ENCODE peak calls at places on chromosome 4, in eight cellular contexts. S is ACHN; C is DMS 273 treated with DMSO at 0.1 percent for 48 hours; X is myocyte; B is fibroblast of lung; Q is fibroblast of mammary gland; L is CD4-positive, alpha-beta memory T cell; A is lower leg skin. N is an unnamed sample.

GRCh38 chr4:113758361-113758760 is 3.2 kb downstream of the CAMK2D start:
- DNase-seq in S (peak; percentile 9), C (no peak), X (no peak), B (peak; percentile 87), Q (peak; percentile 21), L (no peak), A (no peak), N (peak; percentile 42)

GRCh38 chr4:107034091-107034698 is 1.9 kb downstream of the DKK2 start:
- DNase-seq in S (no peak), C (no peak), X (peak; percentile 68), B (peak; percentile 41), Q (peak; percentile 40), L (no peak), A (peak; percentile 22), N (no peak)

GRCh38 chr4:26459054-26459755 is 31.1 kb downstream of the CCKAR start:
- DNase-seq in S (peak; percentile 60), C (peak; percentile 10), X (peak; percentile 59), B (peak; percentile 80), Q (peak; percentile 78), L (no peak), A (no peak), N (peak; percentile 65)

GRCh38 chr4:183375156-183375555 is 52.9 kb upstream of the CLDN24 start:
- DNase-seq in S (no peak), C (no peak), X (peak; percentile 33), B (no peak), Q (no peak), L (no peak), A (no peak), N (no peak)

GRCh38 chr4:139665690-139666529 is at the start of gene MGST2:
- DNase-seq in S (peak; percentile 55), C (peak; percentile 32), X (peak; percentile 73), B (peak; percentile 80), Q (peak; percentile 59), L (peak; percentile 31), A (peak; percentile 69), N (peak; percentile 58)

GRCh38 chr4:74370912-74371311 is 6.0 kb downstream of the EREG start:
- DNase-seq in S (peak; percentile 77), C (no peak), X (peak; percentile 63), B (peak; percentile 39), Q (peak; percentile 74), L (peak; percentile 50), A (no peak), N (peak; percentile 77)

GRCh38 chr4:139568206-139568969 is 12.4 kb upstream of the SETD7 start:
- DNase-seq in S (no peak), C (peak; percentile 28), X (peak; percentile 94), B (no peak), Q (no peak), L (no peak), A (no peak), N (no peak)

GRCh38 chr4:174156239-174156826 is 127.1 kb downstream of the FBXO8 start:
- DNase-seq in S (peak; percentile 68), C (no peak), X (peak; percentile 78), B (peak; percentile 13), Q (peak; percentile 76), L (no peak), A (no peak), N (peak; percentile 49)

GRCh38 chr4:61440306-61440705 is 240.2 kb downstream of the ADGRL3 start:
- DNase-seq in S (no peak), C (peak; percentile 14), X (peak; percentile 76), B (no peak), Q (no peak), L (no peak), A (no peak), N (no peak)

GRCh38 chr4:54959656-54960055 is 165.7 kb downstream of the KDR start:
- DNase-seq in S (no peak), C (no peak), X (peak; percentile 58), B (peak; percentile 87), Q (peak; percentile 56), L (no peak), A (no peak), N (no peak)

GRCh38 chr4:155042014-155042413 is 166.4 kb upstream of the NPY2R start:
- DNase-seq in S (no peak), C (no peak), X (no peak), B (no peak), Q (no peak), L (no peak), A (no peak), N (no peak)

GRCh38 chr4:186015212-186015817 is 53.6 kb upstream of the TLR3 start:
- DNase-seq in S (peak; percentile 3), C (no peak), X (peak; percentile 19), B (no peak), Q (no peak), L (no peak), A (no peak), N (peak; percentile 7)

GRCh38 chr4:3207531-3208037 is 41.4 kb upstream of the MSANTD1 start:
- DNase-seq in S (no peak), C (no peak), X (no peak), B (no peak), Q (peak; percentile 69), L (no peak), A (no peak), N (no peak)

GRCh38 chr4:150931005-150931404 is 84.1 kb downstream of the LRBA start:
- DNase-seq in S (no peak), C (no peak), X (no peak), B (no peak), Q (no peak), L (no peak), A (no peak), N (no peak)

GRCh38 chr4:153634737-153635353 is 49.2 kb upstream of the TLR2 start:
- DNase-seq in S (peak; percentile 31), C (no peak), X (peak; percentile 23), B (peak; percentile 17), Q (peak; percentile 56), L (no peak), A (no peak), N (peak; percentile 48)

GRCh38 chr4:185020863-185021761 is 2.8 kb downstream of the HELT start:
- DNase-seq in S (no peak), C (no peak), X (no peak), B (no peak), Q (no peak), L (no peak), A (no peak), N (no peak)

GRCh38 chr4:187770345-187770744 is 225.2 kb upstream of the ZFP42 start:
- DNase-seq in S (no peak), C (no peak), X (no peak), B (no peak), Q (no peak), L (no peak), A (no peak), N (no peak)

GRCh38 chr4:169582706-169583105 is 29.7 kb downstream of the NEK1 start:
- DNase-seq in S (no peak), C (no peak), X (no peak), B (peak; percentile 29), Q (peak; percentile 49), L (no peak), A (no peak), N (no peak)

GRCh38 chr4:188399834-188400233 is 260.6 kb downstream of the TRIML1 start:
- DNase-seq in S (no peak), C (no peak), X (no peak), B (no peak), Q (no peak), L (no peak), A (no peak), N (no peak)

GRCh38 chr4:2290974-2291704 is 29.2 kb upstream of the MXD4 start:
- DNase-seq in S (no peak), C (no peak), X (no peak), B (no peak), Q (no peak), L (peak; percentile 92), A (no peak), N (no peak)

GRCh38 chr4:86935833-86936721 is 1.3 kb downstream of the AFF1 start:
- DNase-seq in S (peak; percentile 85), C (no peak), X (peak; percentile 35), B (peak; percentile 78), Q (peak; percentile 70), L (peak; percentile 90), A (peak; percentile 80), N (peak; percentile 77)

GRCh38 chr4:15234101-15234500 is 193.7 kb upstream of the C1QTNF7 start:
- DNase-seq in S (no peak), C (no peak), X (peak; percentile 51), B (peak; percentile 87), Q (peak; percentile 94), L (no peak), A (no peak), N (peak; percentile 57)

GRCh38 chr4:76301775-76302162 is 4.8 kb upstream of the STBD1 start:
- DNase-seq in S (peak; percentile 12), C (no peak), X (no peak), B (peak; percentile 3), Q (no peak), L (no peak), A (no peak), N (no peak)

GRCh38 chr4:168264903-168265302 is 53.6 kb downstream of the DDX60 start:
- DNase-seq in S (no peak), C (peak; percentile 31), X (peak; percentile 89), B (no peak), Q (no peak), L (no peak), A (no peak), N (no peak)

GRCh38 chr4:7546809-7547367 is 112.2 kb upstream of the PSAPL1 start:
- DNase-seq in S (no peak), C (no peak), X (no peak), B (peak; percentile 71), Q (peak; percentile 23), L (no peak), A (no peak), N (peak; percentile 16)

GRCh38 chr4:139767168-139767567 is 101.5 kb downstream of the MGST2 start:
- DNase-seq in S (no peak), C (no peak), X (peak; percentile 74), B (peak; percentile 89), Q (no peak), L (no peak), A (no peak), N (no peak)

GRCh38 chr4:152115794-152116193 is 355.0 kb upstream of the GATB start:
- DNase-seq in S (no peak), C (no peak), X (no peak), B (no peak), Q (no peak), L (peak; percentile 62), A (no peak), N (no peak)

GRCh38 chr4:82467442-82467841 is 37.1 kb downstream of the ENOPH1 start:
- DNase-seq in S (no peak), C (no peak), X (no peak), B (no peak), Q (peak; percentile 41), L (no peak), A (no peak), N (no peak)

GRCh38 chr4:99572527-99573240 is 1.9 kb upstream of the MTTP start:
- DNase-seq in S (no peak), C (no peak), X (peak; percentile 23), B (no peak), Q (peak; percentile 26), L (no peak), A (no peak), N (peak; percentile 23)

GRCh38 chr4:52904421-52904820 is 42.3 kb downstream of the RASL11B start:
- DNase-seq in S (no peak), C (no peak), X (no peak), B (peak; percentile 69), Q (peak; percentile 41), L (no peak), A (no peak), N (no peak)

GRCh38 chr4:125096662-125097061 is 218.1 kb upstream of the FAT4 start:
- DNase-seq in S (no peak), C (no peak), X (no peak), B (no peak), Q (no peak), L (no peak), A (no peak), N (no peak)

GRCh38 chr4:113423631-113424030 is 337.9 kb downstream of the CAMK2D start:
- DNase-seq in S (no peak), C (no peak), X (no peak), B (peak; percentile 60), Q (peak; percentile 45), L (no peak), A (no peak), N (no peak)

GRCh38 chr4:100591156-100591876 is 73.5 kb upstream of the EMCN start:
- DNase-seq in S (no peak), C (peak; percentile 19), X (no peak), B (no peak), Q (no peak), L (no peak), A (no peak), N (no peak)

GRCh38 chr4:89509708-89510269 is 202.2 kb upstream of the GPRIN3 start:
- DNase-seq in S (no peak), C (no peak), X (no peak), B (peak; percentile 77), Q (peak; percentile 97), L (no peak), A (no peak), N (no peak)

N was measured in PC-3.